ENCODE peak calls at places on chromosomes 11 and 22, in nine cellular contexts. One of them, this sample, is unnamed.

GRCh38 chr22:42919199-42919598 is 62.1 kb upstream of the ARFGAP3 start:
- DNase-seq in GM18507: no peak
- DNase-seq in NCI-H1092 treated with DMSO at 0.1 percent for 48 hours: no peak
- DNase-seq in DMS153: no peak
- DNase-seq in chondrocyte: no peak
- DNase-seq in substantia nigra: no peak
- DNase-seq in sigmoid colon: peak; percentile 46
- DNase-seq in stimulated activated naive CD4-positive, alpha-beta T cell: no peak
- DNase-seq in T-helper 1 cell: no peak
- DNase-seq in this sample: no peak

GRCh38 chr11:10490398-10491232 is 35.6 kb downstream of the AMPD3 start:
- DNase-seq in NCI-H1092 treated with DMSO at 0.1 percent for 48 hours: no peak
- DNase-seq in GM18507: no peak
- DNase-seq in T-helper 1 cell: no peak
- DNase-seq in chondrocyte: no peak
- DNase-seq in stimulated activated naive CD4-positive, alpha-beta T cell: no peak
- DNase-seq in sigmoid colon: peak; percentile 91
- DNase-seq in substantia nigra: peak; percentile 67
- DNase-seq in DMS153: no peak
- DNase-seq in this sample: peak; percentile 77

GRCh38 chr11:44065851-44066731 is at the start of gene ACCS:
- DNase-seq in chondrocyte: no peak
- DNase-seq in sigmoid colon: peak; percentile 98
- DNase-seq in NCI-H1092 treated with DMSO at 0.1 percent for 48 hours: peak; percentile 94
- DNase-seq in stimulated activated naive CD4-positive, alpha-beta T cell: peak; percentile 90
- DNase-seq in GM18507: peak; percentile 82
- DNase-seq in substantia nigra: peak; percentile 57
- DNase-seq in DMS153: peak; percentile 89
- DNase-seq in T-helper 1 cell: peak; percentile 78
- DNase-seq in this sample: peak; percentile 90

GRCh38 chr11:63920870-63921417 is 4.0 kb upstream of the RCOR2 start:
- DNase-seq in GM18507: no peak
- DNase-seq in NCI-H1092 treated with DMSO at 0.1 percent for 48 hours: no peak
- DNase-seq in DMS153: no peak
- DNase-seq in T-helper 1 cell: no peak
- DNase-seq in substantia nigra: no peak
- DNase-seq in chondrocyte: no peak
- DNase-seq in stimulated activated naive CD4-positive, alpha-beta T cell: no peak
- DNase-seq in sigmoid colon: no peak
- DNase-seq in this sample: no peak

GRCh38 chr11:21723681-21724080 is 469.2 kb upstream of the ANO5 start:
- DNase-seq in stimulated activated naive CD4-positive, alpha-beta T cell: no peak
- DNase-seq in GM18507: no peak
- DNase-seq in NCI-H1092 treated with DMSO at 0.1 percent for 48 hours: no peak
- DNase-seq in chondrocyte: no peak
- DNase-seq in substantia nigra: no peak
- DNase-seq in T-helper 1 cell: no peak
- DNase-seq in DMS153: peak; percentile 52
- DNase-seq in sigmoid colon: no peak
- DNase-seq in this sample: no peak

GRCh38 chr11:92594251-92594650 is 369.6 kb downstream of the FAT3 start:
- DNase-seq in NCI-H1092 treated with DMSO at 0.1 percent for 48 hours: no peak
- DNase-seq in stimulated activated naive CD4-positive, alpha-beta T cell: no peak
- DNase-seq in GM18507: no peak
- DNase-seq in T-helper 1 cell: no peak
- DNase-seq in chondrocyte: no peak
- DNase-seq in substantia nigra: no peak
- DNase-seq in sigmoid colon: no peak
- DNase-seq in DMS153: no peak
- DNase-seq in this sample: no peak

GRCh38 chr11:65021003-65021402 is 6.2 kb upstream of the SNX15 start:
- DNase-seq in DMS153: no peak
- DNase-seq in T-helper 1 cell: no peak
- DNase-seq in sigmoid colon: no peak
- DNase-seq in GM18507: no peak
- DNase-seq in chondrocyte: no peak
- DNase-seq in stimulated activated naive CD4-positive, alpha-beta T cell: no peak
- DNase-seq in substantia nigra: no peak
- DNase-seq in NCI-H1092 treated with DMSO at 0.1 percent for 48 hours: no peak
- DNase-seq in this sample: no peak

GRCh38 chr11:46295312-46295995 is 18.0 kb downstream of the CREB3L1 start:
- DNase-seq in T-helper 1 cell: peak; percentile 50
- DNase-seq in NCI-H1092 treated with DMSO at 0.1 percent for 48 hours: peak; percentile 78
- DNase-seq in GM18507: peak; percentile 65
- DNase-seq in sigmoid colon: peak; percentile 91
- DNase-seq in DMS153: no peak
- DNase-seq in chondrocyte: no peak
- DNase-seq in stimulated activated naive CD4-positive, alpha-beta T cell: peak; percentile 74
- DNase-seq in substantia nigra: peak; percentile 15
- DNase-seq in this sample: peak; percentile 87

GRCh38 chr11:70201876-70202861 is 927 bp upstream of the FADD start:
- DNase-seq in chondrocyte: peak; percentile 42
- DNase-seq in DMS153: no peak
- DNase-seq in sigmoid colon: no peak
- DNase-seq in substantia nigra: no peak
- DNase-seq in stimulated activated naive CD4-positive, alpha-beta T cell: no peak
- DNase-seq in T-helper 1 cell: no peak
- DNase-seq in GM18507: no peak
- DNase-seq in NCI-H1092 treated with DMSO at 0.1 percent for 48 hours: no peak
- DNase-seq in this sample: no peak